ENCODE peak calls at places on chromosomes 13 and 19, in seven cellular contexts. X is stomach, G is transverse colon, V is ovary, D is H1, Y is A549, O is esophagus muscularis mucosa. B is an unnamed sample.

GRCh38 chr13:87537946-87538345 is 133.2 kb upstream of the SLITRK5 start:
- DNase-seq in Y (no peak), X (no peak), O (no peak), D (no peak), V (no peak), G (no peak), B (no peak)

GRCh38 chr19:45402469-45403070 is 2.3 kb downstream of the PPP1R13L start:
- DNase-seq in D (peak; percentile 88), G (peak; percentile 67), X (peak; percentile 31), O (no peak), Y (peak; percentile 85), V (no peak), B (no peak)

GRCh38 chr19:56637976-56638555 is 4.9 kb upstream of the SMIM17 start:
- DNase-seq in G (no peak), V (peak; percentile 80), O (no peak), Y (peak; percentile 62), X (peak; percentile 28), D (peak; percentile 85), B (no peak)

GRCh38 chr13:30156826-30157615 is 150.3 kb downstream of the KATNAL1 start:
- DNase-seq in X (no peak), Y (no peak), O (no peak), D (no peak), V (no peak), G (no peak), B (no peak)

GRCh38 chr13:101474419-101474957 is 22.0 kb downstream of the ITGBL1 start:
- DNase-seq in O (no peak), V (no peak), G (no peak), Y (peak; percentile 58), D (peak; percentile 61), X (no peak), B (peak; percentile 42)

GRCh38 chr13:59261928-59262488 is 901.7 kb downstream of the DIAPH3 start:
- DNase-seq in Y (peak; percentile 4), X (no peak), O (no peak), D (peak; percentile 49), V (no peak), G (no peak), B (no peak)

GRCh38 chr19:50357178-50358100 is 8.0 kb downstream of the NAPSA start:
- DNase-seq in O (peak; percentile 94), G (peak; percentile 79), D (peak; percentile 95), X (peak; percentile 81), V (peak; percentile 88), Y (peak; percentile 82), B (peak; percentile 83)

GRCh38 chr13:109785892-109786450 is 412 bp downstream of the IRS2 start:
- DNase-seq in O (no peak), G (no peak), V (no peak), X (no peak), Y (no peak), D (no peak), B (no peak)

GRCh38 chr13:112724788-112725345 is 35.0 kb downstream of the ATP11A start:
- DNase-seq in G (no peak), Y (no peak), X (no peak), O (no peak), D (no peak), V (peak; percentile 21), B (no peak)

GRCh38 chr13:102138635-102139225 is 263.1 kb downstream of the FGF14 start:
- DNase-seq in D (no peak), O (no peak), V (no peak), G (no peak), Y (no peak), X (no peak), B (no peak)

GRCh38 chr13:107275945-107276614 is 708.1 kb upstream of the ARGLU1 start:
- DNase-seq in X (no peak), G (no peak), V (no peak), O (no peak), Y (no peak), D (no peak), B (no peak)

GRCh38 chr19:49579193-49579592 is 1.2 kb downstream of the NOSIP start:
- DNase-seq in O (no peak), X (no peak), D (no peak), Y (no peak), G (no peak), V (no peak), B (no peak)

GRCh38 chr13:23384111-23384510 is 49.4 kb downstream of the SACS start:
- DNase-seq in V (no peak), O (no peak), Y (peak; percentile 41), D (no peak), G (no peak), X (no peak), B (no peak)

GRCh38 chr13:78194904-78195639 is 276.4 kb upstream of the EDNRB start:
- DNase-seq in O (no peak), X (no peak), G (no peak), Y (no peak), V (no peak), D (no peak), B (no peak)

DNA sequence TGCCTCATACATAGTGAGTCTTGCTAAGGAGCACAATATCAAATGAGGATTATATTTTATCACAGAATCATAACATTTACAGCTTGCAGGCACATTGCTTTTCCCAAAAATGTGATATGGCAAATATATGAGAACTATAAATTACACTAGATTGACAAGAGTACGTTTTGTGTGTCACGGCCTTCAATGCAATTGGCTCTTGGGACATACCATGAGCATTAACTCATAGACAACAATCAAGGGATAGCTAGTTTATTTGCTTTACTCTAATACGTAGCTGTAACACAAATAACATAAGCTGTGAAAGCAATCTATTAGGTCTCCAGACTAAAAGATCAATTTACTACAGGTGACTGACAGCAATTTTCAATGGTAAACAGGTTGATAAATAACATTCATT is 17.8 kb downstream of the LHFPL6 start:
- DNase-seq in O (no peak), X (no peak), V (no peak), G (no peak), D (no peak), Y (no peak), B (no peak)
- H3K4me1 ChIP-seq in O (peaks cover 26% of the 10 kb centered on the region), X (no peaks in the 10 kb centered on the region), V (peaks cover 10% of the 10 kb centered on the region), G (no peaks in the 10 kb centered on the region), D (no peaks in the 10 kb centered on the region), Y (no peaks in the 10 kb centered on the region), B (peaks cover 32% of the 10 kb centered on the region)

DNA sequence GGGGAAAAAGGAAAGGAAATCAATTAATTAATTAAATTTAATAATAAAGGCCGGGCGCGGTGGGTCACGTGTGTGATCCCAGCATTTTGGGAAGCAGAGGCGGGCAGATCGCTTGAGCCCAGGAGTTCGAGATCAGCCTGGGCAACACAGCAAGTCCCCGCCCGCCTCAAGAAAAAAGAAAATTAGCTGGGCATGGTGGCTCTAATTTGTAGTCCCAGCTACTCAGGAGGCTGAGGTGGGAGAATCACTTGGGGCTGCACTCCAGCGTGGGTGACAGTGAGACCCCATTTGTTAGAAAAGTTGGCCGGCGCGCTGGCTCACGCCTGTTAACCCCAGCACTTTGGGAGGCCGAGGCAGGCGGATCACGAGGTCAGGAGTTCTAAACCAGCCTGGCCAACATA is 733 bp upstream of the CD320 start:
- DNase-seq in O (no peak), X (peak; percentile 23), V (peak; percentile 27), G (no peak), D (no peak), Y (no peak), B (peak; percentile 9)
- H3K27ac ChIP-seq in O (peak overlapping the region; percentile 80), X (no peak overlapping the region), V (no peak overlapping the region), G (peak overlapping the region; percentile 84), D (no peak overlapping the region), Y (peak overlapping the region; percentile 92), B (no peak overlapping the region)

DNA sequence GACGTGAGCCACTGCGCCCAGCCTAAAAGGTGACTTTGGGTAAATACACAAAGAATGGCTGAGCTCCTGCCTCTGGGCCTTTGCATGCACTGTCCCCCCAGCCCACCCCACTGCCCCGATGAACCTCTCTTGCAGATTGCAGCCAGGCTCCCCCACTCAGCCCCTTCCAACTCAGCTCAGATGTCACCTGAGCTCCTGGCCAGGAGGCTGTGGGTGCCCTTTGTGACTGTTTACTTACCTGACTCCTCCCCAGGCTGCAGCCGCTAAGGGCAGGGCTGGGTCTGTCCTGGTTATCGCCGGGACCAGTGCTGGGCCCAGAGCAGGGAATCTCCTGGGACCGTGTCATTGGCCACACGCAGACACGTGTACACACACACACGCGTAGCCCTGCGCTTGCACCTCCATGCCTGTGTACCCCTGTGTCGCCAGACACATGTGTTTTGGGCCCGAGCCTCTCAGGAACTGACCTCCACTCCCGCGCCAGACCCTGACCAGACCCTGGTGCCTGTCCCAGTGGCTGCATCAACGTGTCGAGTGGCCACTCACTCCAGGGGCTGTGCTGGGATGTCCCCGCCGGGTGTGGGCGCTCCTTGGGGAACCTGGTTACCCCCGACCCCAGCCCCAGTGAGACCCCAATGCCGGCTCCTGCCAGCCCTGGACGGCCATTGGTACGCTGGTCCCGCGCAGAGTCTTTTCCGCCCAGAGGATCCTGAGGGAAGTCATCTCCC is 18.7 kb downstream of the EFNA2 start:
- DNase-seq in V (no peak), O (no peak), G (peak; percentile 71), X (peak; percentile 56), Y (no peak), D (no peak), B (no peak)
- TF ChIP-seq EP300 in V (no peak), O (no peak), G (no peak), X (no peak), Y (no peak), D (no peak), B (no peak)

GRCh38 chr13:32828711-32829110 is 187.5 kb upstream of the KL start:
- DNase-seq in D (no peak), Y (no peak), G (no peak), O (peak; percentile 86), X (no peak), V (no peak), B (no peak)
- H3K4me1 ChIP-seq in D (peaks cover 12% of the 10 kb centered on the region), Y (peaks cover 34% of the 10 kb centered on the region), G (no peaks in the 10 kb centered on the region), O (peaks cover 8% of the 10 kb centered on the region), X (no peaks in the 10 kb centered on the region), V (no peaks in the 10 kb centered on the region), B (no peaks in the 10 kb centered on the region)

GRCh38 chr13:79997244-79997643 is 343.7 kb downstream of the SPRY2 start:
- DNase-seq in X (no peak), O (no peak), V (no peak), D (no peak), Y (no peak), G (no peak), B (no peak)
- H3K27ac ChIP-seq in X (no peak overlapping the region), O (no peak overlapping the region), V (no peak overlapping the region), D (no peak overlapping the region), Y (no peak overlapping the region), G (no peak overlapping the region), B (no peak overlapping the region)